ENCODE peak calls at places on chromosomes 13 and 19, in six cellular contexts. One of them, this sample, is unnamed.

GRCh38 chr19:18053571-18054219 is 33.0 kb downstream of the IL12RB1 start:
- DNase-seq in adrenal gland: no peak
- DNase-seq in GM13976: no peak
- DNase-seq in right lobe of liver: no peak
- DNase-seq in CD8-positive, alpha-beta T cell: no peak
- DNase-seq in fibroblast of lung: peak
- DNase-seq in this sample: no peak

GRCh38 chr13:113216165-113217056 is 7.0 kb downstream of the CUL4A start:
- DNase-seq in adrenal gland: peak
- DNase-seq in GM13976: no peak
- DNase-seq in right lobe of liver: no peak
- DNase-seq in CD8-positive, alpha-beta T cell: no peak
- DNase-seq in fibroblast of lung: peak
- DNase-seq in this sample: no peak

GRCh38 chr19:2084993-2085720 is 11.0 kb downstream of the MOB3A start:
- DNase-seq in adrenal gland: peak
- DNase-seq in GM13976: peak
- DNase-seq in right lobe of liver: peak
- DNase-seq in CD8-positive, alpha-beta T cell: peak
- DNase-seq in fibroblast of lung: no peak
- DNase-seq in this sample: peak

GRCh38 chr13:74061939-74062595 is 72.1 kb downstream of the KLF12 start:
- DNase-seq in adrenal gland: peak
- DNase-seq in GM13976: peak
- DNase-seq in right lobe of liver: no peak
- DNase-seq in CD8-positive, alpha-beta T cell: peak
- DNase-seq in fibroblast of lung: peak
- DNase-seq in this sample: peak

GRCh38 chr19:40896418-40896796 is 14.4 kb upstream of the CYP2A7 start:
- DNase-seq in adrenal gland: no peak
- DNase-seq in GM13976: no peak
- DNase-seq in right lobe of liver: no peak
- DNase-seq in CD8-positive, alpha-beta T cell: no peak
- DNase-seq in fibroblast of lung: no peak
- DNase-seq in this sample: no peak

GRCh38 chr19:44924243-44924725 is 9.9 kb downstream of the APOC1 start:
- DNase-seq in adrenal gland: no peak
- DNase-seq in GM13976: no peak
- DNase-seq in right lobe of liver: peak
- DNase-seq in CD8-positive, alpha-beta T cell: no peak
- DNase-seq in fibroblast of lung: no peak
- DNase-seq in this sample: no peak

GRCh38 chr19:1455002-1455335 is 5.0 kb downstream of the APC2 start:
- DNase-seq in adrenal gland: no peak
- DNase-seq in GM13976: no peak
- DNase-seq in right lobe of liver: no peak
- DNase-seq in CD8-positive, alpha-beta T cell: no peak
- DNase-seq in fibroblast of lung: no peak
- DNase-seq in this sample: no peak

GRCh38 chr13:100898431-100898830 is 223.8 kb upstream of the TMTC4 start:
- DNase-seq in adrenal gland: no peak
- DNase-seq in GM13976: no peak
- DNase-seq in right lobe of liver: no peak
- DNase-seq in CD8-positive, alpha-beta T cell: no peak
- DNase-seq in fibroblast of lung: no peak
- DNase-seq in this sample: no peak

GRCh38 chr13:20230913-20231838 is 943 bp downstream of the GJB6 start:
- DNase-seq in adrenal gland: no peak
- DNase-seq in GM13976: no peak
- DNase-seq in right lobe of liver: no peak
- DNase-seq in CD8-positive, alpha-beta T cell: no peak
- DNase-seq in fibroblast of lung: no peak
- DNase-seq in this sample: no peak

GRCh38 chr13:113448885-113449692 is 4.2 kb downstream of the ADPRHL1 start:
- DNase-seq in adrenal gland: peak
- DNase-seq in GM13976: no peak
- DNase-seq in right lobe of liver: no peak
- DNase-seq in CD8-positive, alpha-beta T cell: peak
- DNase-seq in fibroblast of lung: no peak
- DNase-seq in this sample: no peak

GRCh38 chr13:91667486-91667885 is 269.1 kb downstream of the GPC5 start:
- DNase-seq in adrenal gland: no peak
- DNase-seq in GM13976: no peak
- DNase-seq in right lobe of liver: no peak
- DNase-seq in CD8-positive, alpha-beta T cell: no peak
- DNase-seq in fibroblast of lung: no peak
- DNase-seq in this sample: no peak

GRCh38 chr13:29494520-29494919 is 101.0 kb downstream of the SLC7A1 start:
- DNase-seq in adrenal gland: no peak
- DNase-seq in GM13976: no peak
- DNase-seq in right lobe of liver: no peak
- DNase-seq in CD8-positive, alpha-beta T cell: no peak
- DNase-seq in fibroblast of lung: no peak
- DNase-seq in this sample: no peak

GRCh38 chr19:36115453-36116343 is at the start of gene TBCB:
- DNase-seq in adrenal gland: no peak
- DNase-seq in GM13976: peak
- DNase-seq in right lobe of liver: peak
- DNase-seq in CD8-positive, alpha-beta T cell: peak
- DNase-seq in fibroblast of lung: peak
- DNase-seq in this sample: peak

GRCh38 chr13:59178344-59178743 is 985.4 kb downstream of the DIAPH3 start:
- DNase-seq in adrenal gland: no peak
- DNase-seq in GM13976: no peak
- DNase-seq in right lobe of liver: no peak
- DNase-seq in CD8-positive, alpha-beta T cell: no peak
- DNase-seq in fibroblast of lung: peak
- DNase-seq in this sample: no peak

GRCh38 chr13:59172076-59172475 is 991.7 kb downstream of the DIAPH3 start:
- DNase-seq in adrenal gland: no peak
- DNase-seq in GM13976: no peak
- DNase-seq in right lobe of liver: no peak
- DNase-seq in CD8-positive, alpha-beta T cell: no peak
- DNase-seq in fibroblast of lung: no peak
- DNase-seq in this sample: no peak

GRCh38 chr13:59182241-59182640 is 981.5 kb downstream of the DIAPH3 start:
- DNase-seq in adrenal gland: no peak
- DNase-seq in GM13976: no peak
- DNase-seq in right lobe of liver: no peak
- DNase-seq in CD8-positive, alpha-beta T cell: no peak
- DNase-seq in fibroblast of lung: no peak
- DNase-seq in this sample: no peak

GRCh38 chr13:59176775-59177174 is 987.0 kb downstream of the DIAPH3 start:
- DNase-seq in adrenal gland: no peak
- DNase-seq in GM13976: peak
- DNase-seq in right lobe of liver: no peak
- DNase-seq in CD8-positive, alpha-beta T cell: no peak
- DNase-seq in fibroblast of lung: no peak
- DNase-seq in this sample: peak
- TF ChIP-seq CTCF in adrenal gland: no peak
- TF ChIP-seq CTCF in GM13976: peak
- TF ChIP-seq CTCF in right lobe of liver: no peak
- TF ChIP-seq CTCF in CD8-positive, alpha-beta T cell: no peak
- TF ChIP-seq CTCF in fibroblast of lung: peak
- TF ChIP-seq CTCF in this sample: peak

DNA sequence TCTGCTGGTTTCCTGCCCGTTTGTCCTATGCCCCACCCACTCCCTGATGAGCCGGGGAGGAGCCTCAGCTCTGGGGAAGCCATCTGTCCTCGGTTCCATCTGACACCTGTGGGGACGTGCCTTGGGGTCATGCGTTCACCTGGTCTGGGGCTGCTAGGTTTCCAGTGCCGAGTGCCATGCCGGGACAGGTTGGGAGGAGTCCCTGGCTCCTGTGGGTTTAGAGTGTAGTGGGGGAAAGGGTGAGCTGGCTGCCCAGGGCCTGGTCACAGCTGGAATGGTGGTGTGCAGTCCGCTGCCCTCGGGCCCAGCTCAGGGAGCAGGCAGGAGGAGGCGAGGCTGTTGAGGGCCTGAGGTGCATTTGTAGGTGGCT is 2.5 kb downstream of the KDM4B start:
- DNase-seq in adrenal gland: peak
- DNase-seq in GM13976: peak
- DNase-seq in right lobe of liver: peak
- DNase-seq in CD8-positive, alpha-beta T cell: peak
- DNase-seq in fibroblast of lung: no peak
- DNase-seq in this sample: peak
- TF ChIP-seq CTCF in adrenal gland: no peak
- TF ChIP-seq CTCF in GM13976: no peak
- TF ChIP-seq CTCF in right lobe of liver: no peak
- TF ChIP-seq CTCF in CD8-positive, alpha-beta T cell: no peak
- TF ChIP-seq CTCF in fibroblast of lung: no peak
- TF ChIP-seq CTCF in this sample: no peak

DNA sequence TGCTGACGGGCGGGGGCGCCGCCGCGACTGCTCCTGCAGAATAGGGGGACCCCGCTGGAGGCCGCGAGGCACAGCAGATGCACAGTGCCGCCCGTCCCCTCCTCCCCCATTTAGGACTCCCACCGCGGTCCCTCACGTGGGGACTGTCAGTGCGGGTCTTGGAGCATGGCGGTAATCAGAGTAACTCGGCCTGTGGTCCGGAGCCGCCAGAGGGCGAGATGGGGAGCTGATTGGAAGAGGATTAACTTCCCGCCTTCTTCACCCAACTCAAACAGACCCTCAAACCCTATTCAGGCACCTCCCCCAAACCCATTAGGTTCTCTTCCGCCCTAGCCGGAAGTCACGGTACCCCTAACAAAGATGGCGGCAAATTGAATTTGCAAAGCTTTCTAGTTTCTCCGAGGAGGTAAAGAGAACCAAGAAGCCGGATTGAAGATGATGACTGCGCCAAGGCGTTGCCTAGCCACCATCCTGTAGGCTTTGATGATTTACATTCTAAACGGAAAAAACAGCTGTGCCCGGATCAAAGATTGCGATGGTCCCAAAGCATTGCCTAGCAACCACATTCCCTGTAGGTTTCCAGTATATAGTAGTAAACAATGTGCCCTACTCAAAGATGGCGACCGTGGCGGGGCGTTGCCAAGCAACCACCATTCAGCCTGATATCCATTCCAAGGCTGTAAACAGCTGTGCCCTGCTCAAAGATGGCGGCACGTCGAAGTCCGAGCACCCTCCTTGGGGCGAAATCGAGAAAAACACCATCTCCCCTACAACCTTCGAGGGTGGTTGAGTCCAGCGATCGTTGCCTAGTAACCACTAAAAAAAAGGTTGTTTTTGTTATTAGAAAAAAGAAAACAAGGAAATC is at the start of gene FUZ:
- DNase-seq in adrenal gland: peak
- DNase-seq in GM13976: peak
- DNase-seq in right lobe of liver: peak
- DNase-seq in CD8-positive, alpha-beta T cell: peak
- DNase-seq in fibroblast of lung: peak
- DNase-seq in this sample: peak
- TF ChIP-seq CTCF in adrenal gland: peak
- TF ChIP-seq CTCF in GM13976: no peak
- TF ChIP-seq CTCF in right lobe of liver: no peak
- TF ChIP-seq CTCF in CD8-positive, alpha-beta T cell: no peak
- TF ChIP-seq CTCF in fibroblast of lung: peak
- TF ChIP-seq CTCF in this sample: no peak

DNA sequence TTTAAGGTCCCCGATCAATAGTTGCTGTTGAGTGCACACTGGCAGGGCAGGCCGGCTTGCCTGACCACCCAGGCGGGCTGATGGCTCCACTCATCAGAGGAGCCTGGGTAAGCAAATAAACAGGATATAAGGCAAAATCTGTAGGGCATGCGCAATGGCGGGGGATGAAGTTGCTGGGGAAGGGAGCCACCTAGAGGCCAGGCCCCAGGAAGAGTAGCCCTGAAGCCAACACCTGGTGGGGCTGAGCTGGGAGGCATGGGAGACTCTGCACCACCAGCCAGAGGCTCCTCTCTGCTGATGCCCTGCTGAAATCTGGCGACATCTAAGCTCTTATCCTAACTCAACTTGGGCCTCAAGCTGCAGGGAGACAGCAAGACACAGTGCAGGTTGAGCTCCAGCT is 324.3 kb downstream of the ZNF536 start:
- DNase-seq in adrenal gland: peak
- DNase-seq in GM13976: no peak
- DNase-seq in right lobe of liver: peak
- DNase-seq in CD8-positive, alpha-beta T cell: no peak
- DNase-seq in fibroblast of lung: peak
- DNase-seq in this sample: no peak
- TF ChIP-seq CTCF in adrenal gland: no peak
- TF ChIP-seq CTCF in GM13976: no peak
- TF ChIP-seq CTCF in right lobe of liver: peak
- TF ChIP-seq CTCF in CD8-positive, alpha-beta T cell: no peak
- TF ChIP-seq CTCF in fibroblast of lung: peak
- TF ChIP-seq CTCF in this sample: no peak

This sample was measured in GM10248.